ENCODE peak calls at places on chromosome 16, in eight cellular contexts. One of them, this sample, is unnamed. For H3K9me3, the result is how much of the 10 kb centered on the place peaks cover.

GRCh38 chr16:57507414-57508083 is 21.3 kb upstream of the DOK4 start:
- DNase-seq in heart left ventricle: no peak
- DNase-seq in AG04450: no peak
- DNase-seq in lung: no peak
- DNase-seq in cardiac muscle cell: no peak
- DNase-seq in psoas muscle: peak
- DNase-seq in body of pancreas: no peak
- DNase-seq in tibial artery: no peak
- DNase-seq in this sample: no peak

GRCh38 chr16:81946206-81946605 is 65.1 kb downstream of the SDR42E1 start:
- DNase-seq in AG04450: no peak
- DNase-seq in body of pancreas: no peak
- DNase-seq in psoas muscle: no peak
- DNase-seq in tibial artery: no peak
- DNase-seq in cardiac muscle cell: peak
- DNase-seq in lung: no peak
- DNase-seq in heart left ventricle: no peak
- DNase-seq in this sample: no peak

GRCh38 chr16:80738521-80738920 is 65.9 kb downstream of the CDYL2 start:
- DNase-seq in heart left ventricle: no peak
- DNase-seq in tibial artery: no peak
- DNase-seq in cardiac muscle cell: no peak
- DNase-seq in psoas muscle: no peak
- DNase-seq in AG04450: no peak
- DNase-seq in body of pancreas: no peak
- DNase-seq in lung: no peak
- DNase-seq in this sample: no peak

GRCh38 chr16:70267516-70267915 is 15.8 kb upstream of the EXOSC6 start:
- DNase-seq in AG04450: no peak
- DNase-seq in psoas muscle: peak
- DNase-seq in tibial artery: no peak
- DNase-seq in body of pancreas: no peak
- DNase-seq in heart left ventricle: no peak
- DNase-seq in cardiac muscle cell: peak
- DNase-seq in lung: no peak
- DNase-seq in this sample: no peak

GRCh38 chr16:4859190-4859899 is 12.1 kb downstream of the UBN1 start:
- DNase-seq in psoas muscle: no peak
- DNase-seq in body of pancreas: no peak
- DNase-seq in tibial artery: no peak
- DNase-seq in cardiac muscle cell: no peak
- DNase-seq in AG04450: no peak
- DNase-seq in lung: no peak
- DNase-seq in heart left ventricle: no peak
- DNase-seq in this sample: no peak

GRCh38 chr16:54152362-54153239 is 134.0 kb downstream of the IRX3 start:
- DNase-seq in lung: no peak
- DNase-seq in AG04450: no peak
- DNase-seq in body of pancreas: no peak
- DNase-seq in psoas muscle: no peak
- DNase-seq in cardiac muscle cell: no peak
- DNase-seq in tibial artery: no peak
- DNase-seq in heart left ventricle: no peak
- DNase-seq in this sample: no peak

GRCh38 chr16:66264311-66265105 is 102.0 kb upstream of the CDH5 start:
- DNase-seq in body of pancreas: no peak
- DNase-seq in tibial artery: no peak
- DNase-seq in psoas muscle: no peak
- DNase-seq in cardiac muscle cell: no peak
- DNase-seq in heart left ventricle: no peak
- DNase-seq in lung: no peak
- DNase-seq in AG04450: no peak
- DNase-seq in this sample: peak

GRCh38 chr16:9370071-9370491 is 278.6 kb downstream of the HAPSTR1 start:
- DNase-seq in lung: no peak
- DNase-seq in tibial artery: no peak
- DNase-seq in body of pancreas: peak
- DNase-seq in psoas muscle: no peak
- DNase-seq in AG04450: no peak
- DNase-seq in heart left ventricle: peak
- DNase-seq in cardiac muscle cell: no peak
- DNase-seq in this sample: no peak

GRCh38 chr16:28821874-28822519 is 802 bp upstream of the ATXN2L start:
- DNase-seq in AG04450: no peak
- DNase-seq in lung: no peak
- DNase-seq in body of pancreas: no peak
- DNase-seq in cardiac muscle cell: no peak
- DNase-seq in tibial artery: no peak
- DNase-seq in heart left ventricle: no peak
- DNase-seq in psoas muscle: no peak
- DNase-seq in this sample: no peak

GRCh38 chr16:77660311-77660710 is 62.0 kb upstream of the NUDT7 start:
- DNase-seq in tibial artery: no peak
- DNase-seq in cardiac muscle cell: peak
- DNase-seq in heart left ventricle: no peak
- DNase-seq in AG04450: peak
- DNase-seq in body of pancreas: no peak
- DNase-seq in psoas muscle: no peak
- DNase-seq in lung: no peak
- DNase-seq in this sample: no peak

GRCh38 chr16:79656537-79657115 is 56.1 kb upstream of the MAF start:
- DNase-seq in psoas muscle: no peak
- DNase-seq in body of pancreas: no peak
- DNase-seq in lung: no peak
- DNase-seq in AG04450: no peak
- DNase-seq in cardiac muscle cell: no peak
- DNase-seq in heart left ventricle: no peak
- DNase-seq in tibial artery: no peak
- DNase-seq in this sample: no peak

GRCh38 chr16:49280022-49280741 is 1.5 kb downstream of the CBLN1 start:
- DNase-seq in cardiac muscle cell: no peak
- DNase-seq in AG04450: no peak
- DNase-seq in psoas muscle: no peak
- DNase-seq in body of pancreas: no peak
- DNase-seq in lung: no peak
- DNase-seq in tibial artery: no peak
- DNase-seq in heart left ventricle: no peak
- DNase-seq in this sample: no peak

GRCh38 chr16:1413684-1414531 is 596 bp downstream of the UNKL start:
- DNase-seq in body of pancreas: peak
- DNase-seq in heart left ventricle: no peak
- DNase-seq in lung: peak
- DNase-seq in cardiac muscle cell: peak
- DNase-seq in tibial artery: peak
- DNase-seq in AG04450: no peak
- DNase-seq in psoas muscle: peak
- DNase-seq in this sample: no peak

GRCh38 chr16:50539053-50539615 is 9.1 kb upstream of the NKD1 start:
- DNase-seq in body of pancreas: no peak
- DNase-seq in AG04450: no peak
- DNase-seq in heart left ventricle: no peak
- DNase-seq in tibial artery: no peak
- DNase-seq in lung: no peak
- DNase-seq in cardiac muscle cell: no peak
- DNase-seq in psoas muscle: no peak
- DNase-seq in this sample: no peak

GRCh38 chr16:56684926-56685590 is 2.8 kb downstream of the MT1X start:
- DNase-seq in heart left ventricle: no peak
- DNase-seq in body of pancreas: peak
- DNase-seq in psoas muscle: peak
- DNase-seq in cardiac muscle cell: no peak
- DNase-seq in tibial artery: peak
- DNase-seq in lung: no peak
- DNase-seq in AG04450: no peak
- DNase-seq in this sample: no peak

GRCh38 chr16:1245452-1246005 is 5.0 kb downstream of the TPSAB1 start:
- DNase-seq in heart left ventricle: no peak
- DNase-seq in cardiac muscle cell: no peak
- DNase-seq in psoas muscle: peak
- DNase-seq in lung: no peak
- DNase-seq in body of pancreas: no peak
- DNase-seq in tibial artery: no peak
- DNase-seq in AG04450: no peak
- DNase-seq in this sample: no peak

GRCh38 chr16:31764103-31764502 is 109.5 kb upstream of the ZNF267 start:
- DNase-seq in tibial artery: no peak
- DNase-seq in AG04450: no peak
- DNase-seq in lung: no peak
- DNase-seq in cardiac muscle cell: no peak
- DNase-seq in body of pancreas: no peak
- DNase-seq in psoas muscle: no peak
- DNase-seq in heart left ventricle: no peak
- DNase-seq in this sample: no peak
- H3K9me3 ChIP-seq in tibial artery: half or more
- H3K9me3 ChIP-seq in AG04450: under half
- H3K9me3 ChIP-seq in lung: under half
- H3K9me3 ChIP-seq in cardiac muscle cell: under half
- H3K9me3 ChIP-seq in body of pancreas: under half
- H3K9me3 ChIP-seq in psoas muscle: half or more
- H3K9me3 ChIP-seq in heart left ventricle: under half
- H3K9me3 ChIP-seq in this sample: under half

GRCh38 chr16:88681084-88681680 is 5.1 kb downstream of the SNAI3 start:
- DNase-seq in cardiac muscle cell: no peak
- DNase-seq in body of pancreas: peak
- DNase-seq in AG04450: no peak
- DNase-seq in tibial artery: no peak
- DNase-seq in psoas muscle: peak
- DNase-seq in heart left ventricle: no peak
- DNase-seq in lung: no peak
- DNase-seq in this sample: no peak
- TF ChIP-seq CTCF in cardiac muscle cell: peak
- TF ChIP-seq CTCF in body of pancreas: peak
- TF ChIP-seq CTCF in AG04450: peak
- TF ChIP-seq CTCF in tibial artery: no peak
- TF ChIP-seq CTCF in psoas muscle: peak
- TF ChIP-seq CTCF in heart left ventricle: no peak
- TF ChIP-seq CTCF in lung: no peak
- TF ChIP-seq CTCF in this sample: no peak

GRCh38 chr16:35574454-35575431 is 2115.3 kb downstream of the TP53TG3F start:
- DNase-seq in tibial artery: no peak
- DNase-seq in cardiac muscle cell: no peak
- DNase-seq in AG04450: no peak
- DNase-seq in lung: no peak
- DNase-seq in body of pancreas: no peak
- DNase-seq in heart left ventricle: no peak
- DNase-seq in psoas muscle: no peak
- DNase-seq in this sample: no peak
- H3K9me3 ChIP-seq in tibial artery: under half
- H3K9me3 ChIP-seq in cardiac muscle cell: under half
- H3K9me3 ChIP-seq in AG04450: half or more
- H3K9me3 ChIP-seq in lung: under half
- H3K9me3 ChIP-seq in body of pancreas: under half
- H3K9me3 ChIP-seq in heart left ventricle: under half
- H3K9me3 ChIP-seq in psoas muscle: under half
- H3K9me3 ChIP-seq in this sample: under half

GRCh38 chr16:30649725-30650368 is 913 bp upstream of the PRR14 start:
- DNase-seq in psoas muscle: no peak
- DNase-seq in tibial artery: peak
- DNase-seq in heart left ventricle: no peak
- DNase-seq in cardiac muscle cell: no peak
- DNase-seq in lung: no peak
- DNase-seq in body of pancreas: no peak
- DNase-seq in AG04450: no peak
- DNase-seq in this sample: peak

GRCh38 chr16:30652718-30653117 is 2.0 kb downstream of the PRR14 start:
- DNase-seq in tibial artery: no peak
- DNase-seq in body of pancreas: no peak
- DNase-seq in psoas muscle: no peak
- DNase-seq in AG04450: no peak
- DNase-seq in cardiac muscle cell: no peak
- DNase-seq in lung: no peak
- DNase-seq in heart left ventricle: no peak
- DNase-seq in this sample: no peak

GRCh38 chr16:30650369-30651123 is at the start of gene PRR14:
- DNase-seq in AG04450: peak
- DNase-seq in psoas muscle: peak
- DNase-seq in lung: peak
- DNase-seq in heart left ventricle: peak
- DNase-seq in tibial artery: peak
- DNase-seq in body of pancreas: peak
- DNase-seq in cardiac muscle cell: peak
- DNase-seq in this sample: peak

GRCh38 chr16:30652005-30652296 is 1.2 kb downstream of the PRR14 start:
- DNase-seq in lung: no peak
- DNase-seq in heart left ventricle: no peak
- DNase-seq in tibial artery: no peak
- DNase-seq in AG04450: no peak
- DNase-seq in psoas muscle: no peak
- DNase-seq in body of pancreas: no peak
- DNase-seq in cardiac muscle cell: no peak
- DNase-seq in this sample: no peak

GRCh38 chr16:30651124-30652004 is 604 bp downstream of the PRR14 start:
- DNase-seq in tibial artery: peak
- DNase-seq in AG04450: no peak
- DNase-seq in lung: peak
- DNase-seq in body of pancreas: peak
- DNase-seq in cardiac muscle cell: peak
- DNase-seq in heart left ventricle: peak
- DNase-seq in psoas muscle: peak
- DNase-seq in this sample: peak
- TF ChIP-seq CTCF in tibial artery: peak
- TF ChIP-seq CTCF in AG04450: peak
- TF ChIP-seq CTCF in lung: peak
- TF ChIP-seq CTCF in body of pancreas: peak
- TF ChIP-seq CTCF in cardiac muscle cell: peak
- TF ChIP-seq CTCF in heart left ventricle: peak
- TF ChIP-seq CTCF in psoas muscle: peak
- TF ChIP-seq CTCF in this sample: peak

This sample was measured in right atrium auricular region.